ENCODE peak calls at places on chromosome 18, in four cellular contexts. One of them, this sample, is unnamed.
A peak's percentile ranks its signal among the peaks of the same experiment; 100 is the strongest.

GRCh38 chr18:78721281-78721949 is 258.2 kb upstream of the SALL3 start:
- DNase-seq in K562: no peak
- DNase-seq in HepG2: no peak
- DNase-seq in GM12878: no peak
- DNase-seq in this sample: no peak

GRCh38 chr18:45026162-45026561 is 345.5 kb downstream of the SETBP1 start:
- DNase-seq in HepG2: no peak
- DNase-seq in K562: no peak
- DNase-seq in GM12878: no peak
- DNase-seq in this sample: no peak

GRCh38 chr18:48783616-48784520 is 166.9 kb downstream of the SMAD7 start:
- DNase-seq in GM12878: no peak
- DNase-seq in K562: no peak
- DNase-seq in HepG2: no peak
- DNase-seq in this sample: no peak

GRCh38 chr18:3448845-3449701 is 899 bp upstream of the TGIF1 start:
- DNase-seq in K562: peak; percentile 60
- DNase-seq in GM12878: peak; percentile 44
- DNase-seq in HepG2: peak; percentile 91
- DNase-seq in this sample: peak; percentile 21

GRCh38 chr18:74617486-74617885 is 19.8 kb downstream of the ZNF407 start:
- DNase-seq in HepG2: no peak
- DNase-seq in K562: no peak
- DNase-seq in GM12878: no peak
- DNase-seq in this sample: no peak

GRCh38 chr18:11808001-11808855 is 43.0 kb upstream of the CHMP1B start:
- DNase-seq in GM12878: no peak
- DNase-seq in HepG2: peak; percentile 52
- DNase-seq in K562: no peak
- DNase-seq in this sample: no peak

GRCh38 chr18:48840491-48840877 is 110.3 kb downstream of the SMAD7 start:
- DNase-seq in HepG2: no peak
- DNase-seq in K562: no peak
- DNase-seq in GM12878: no peak
- DNase-seq in this sample: no peak

GRCh38 chr18:35707674-35708073 is 126.1 kb downstream of the GALNT1 start:
- DNase-seq in HepG2: no peak
- DNase-seq in K562: no peak
- DNase-seq in GM12878: no peak
- DNase-seq in this sample: no peak

GRCh38 chr18:62018761-62019041 is 125.9 kb upstream of the RNF152 start:
- DNase-seq in GM12878: no peak
- DNase-seq in HepG2: no peak
- DNase-seq in K562: no peak
- DNase-seq in this sample: no peak

GRCh38 chr18:8341481-8342230 is 267.6 kb upstream of the RAB12 start:
- DNase-seq in HepG2: peak; percentile 97
- DNase-seq in GM12878: no peak
- DNase-seq in K562: no peak
- DNase-seq in this sample: no peak
- TF ChIP-seq TARDBP in HepG2: peak; percentile 91
- TF ChIP-seq TARDBP in GM12878: no peak
- TF ChIP-seq TARDBP in K562: no peak
- TF ChIP-seq TARDBP in this sample: no peak

GRCh38 chr18:63320690-63321265 is 1.2 kb upstream of the BCL2 start:
- DNase-seq in GM12878: no peak
- DNase-seq in K562: peak; percentile 35
- DNase-seq in HepG2: peak; percentile 15
- DNase-seq in this sample: no peak
- TF ChIP-seq FOXM1 in GM12878: no peak
- TF ChIP-seq FOXM1 in K562: no peak
- TF ChIP-seq FOXM1 in HepG2: no peak
- TF ChIP-seq FOXM1 in this sample: no peak

DNA sequence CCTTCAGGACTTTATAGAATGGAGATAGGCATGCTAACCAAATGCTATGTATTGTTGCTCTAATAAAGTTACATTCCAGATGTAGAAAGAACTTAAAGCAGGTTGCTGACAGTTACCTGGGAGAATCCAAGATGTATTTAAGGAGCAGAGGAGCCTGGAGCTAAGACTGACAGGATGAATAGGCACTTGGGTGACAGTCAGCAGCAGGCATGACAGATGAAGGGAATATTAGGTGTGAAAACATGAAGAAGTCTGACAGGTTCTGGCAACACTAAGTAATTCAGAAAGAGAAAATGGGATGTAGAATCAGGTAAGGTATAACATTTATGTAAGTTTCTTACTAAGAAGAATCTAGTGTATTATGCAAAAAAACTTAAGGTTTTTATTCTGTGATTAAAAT is 232.0 kb downstream of the DSC3 start:
- DNase-seq in HepG2: no peak
- DNase-seq in GM12878: no peak
- DNase-seq in K562: no peak
- DNase-seq in this sample: no peak
- TF ChIP-seq TARDBP in HepG2: no peak
- TF ChIP-seq TARDBP in GM12878: no peak
- TF ChIP-seq TARDBP in K562: no peak
- TF ChIP-seq TARDBP in this sample: no peak

DNA sequence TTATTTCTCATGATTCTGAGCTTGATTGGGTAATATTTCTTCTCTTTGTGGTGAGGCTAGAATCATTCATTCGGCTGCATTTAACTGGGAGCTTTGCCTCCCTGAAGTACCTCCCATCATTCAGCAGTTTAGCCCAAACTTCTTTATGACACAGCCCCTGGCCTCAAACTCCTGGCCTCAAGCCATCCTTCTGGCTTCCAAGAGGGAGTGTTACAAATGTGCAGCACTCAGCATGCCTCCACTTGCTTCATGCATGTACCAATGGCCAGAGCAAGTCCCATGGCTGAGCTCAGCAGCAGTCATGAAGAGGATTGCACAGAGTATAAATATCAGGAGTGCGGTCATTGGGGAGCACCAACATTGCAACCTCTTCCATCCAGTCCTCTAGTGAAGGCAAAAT is 423.4 kb downstream of the METTL4 start:
- DNase-seq in HepG2: no peak
- DNase-seq in GM12878: no peak
- DNase-seq in K562: no peak
- DNase-seq in this sample: no peak
- TF ChIP-seq FOXM1 in HepG2: no peak
- TF ChIP-seq FOXM1 in GM12878: no peak
- TF ChIP-seq FOXM1 in K562: no peak
- TF ChIP-seq FOXM1 in this sample: no peak

GRCh38 chr18:55927831-55928230 is 339.8 kb upstream of the TCF4 start:
- DNase-seq in HepG2: no peak
- DNase-seq in GM12878: no peak
- DNase-seq in K562: no peak
- DNase-seq in this sample: no peak
- TF ChIP-seq TARDBP in HepG2: no peak
- TF ChIP-seq TARDBP in GM12878: no peak
- TF ChIP-seq TARDBP in K562: no peak
- TF ChIP-seq TARDBP in this sample: no peak

GRCh38 chr18:55097406-55098170 is 138.3 kb upstream of the CCDC68 start:
- DNase-seq in K562: no peak
- DNase-seq in HepG2: no peak
- DNase-seq in GM12878: no peak
- DNase-seq in this sample: peak; percentile 8
- TF ChIP-seq FOXM1 in K562: no peak
- TF ChIP-seq FOXM1 in HepG2: no peak
- TF ChIP-seq FOXM1 in GM12878: no peak
- TF ChIP-seq FOXM1 in this sample: no peak

GRCh38 chr18:28657836-28658410 is 481.0 kb upstream of the CDH2 start:
- DNase-seq in GM12878: no peak
- DNase-seq in K562: no peak
- DNase-seq in HepG2: no peak
- DNase-seq in this sample: no peak
- TF ChIP-seq TARDBP in GM12878: no peak
- TF ChIP-seq TARDBP in K562: no peak
- TF ChIP-seq TARDBP in HepG2: no peak
- TF ChIP-seq TARDBP in this sample: no peak

DNA sequence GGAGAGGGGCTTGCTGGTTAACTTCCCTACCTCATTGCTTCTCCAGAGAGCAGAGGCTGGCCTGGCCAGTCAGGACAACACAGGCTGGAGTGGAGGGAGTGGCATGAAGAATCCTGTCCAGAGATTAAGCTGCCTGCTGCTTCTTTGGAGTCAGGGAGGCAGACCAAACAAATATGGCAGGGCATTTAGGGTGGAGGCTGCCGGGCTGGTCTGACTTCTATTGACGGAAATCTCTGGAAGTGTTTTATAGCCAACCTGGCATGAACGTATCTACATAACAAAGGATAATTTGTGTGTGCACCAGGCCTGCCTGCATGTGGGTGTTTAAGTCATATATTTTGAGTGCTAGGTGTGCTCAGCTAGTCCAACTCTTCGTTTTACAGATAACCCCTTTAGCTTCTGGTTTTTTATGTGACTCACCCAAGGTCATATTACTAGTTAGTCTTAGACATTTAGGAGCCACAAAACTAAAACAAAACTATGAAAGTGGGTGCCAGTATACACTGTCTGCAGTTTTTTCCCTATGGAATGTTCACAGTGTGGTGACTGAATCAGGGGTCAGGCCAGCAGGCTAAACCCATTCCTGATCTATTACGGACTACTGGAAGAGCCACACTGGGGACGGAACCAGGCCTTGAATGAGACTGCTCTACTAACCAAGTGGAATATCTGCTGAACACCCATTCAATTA is 5.5 kb downstream of the NPC1 start:
- DNase-seq in HepG2: no peak
- DNase-seq in GM12878: no peak
- DNase-seq in K562: no peak
- DNase-seq in this sample: no peak
- TF ChIP-seq FOXM1 in HepG2: no peak
- TF ChIP-seq FOXM1 in GM12878: no peak
- TF ChIP-seq FOXM1 in K562: no peak
- TF ChIP-seq FOXM1 in this sample: no peak

GRCh38 chr18:59784694-59785093 is 87.5 kb upstream of the CCBE1 start:
- DNase-seq in HepG2: no peak
- DNase-seq in K562: no peak
- DNase-seq in GM12878: no peak
- DNase-seq in this sample: no peak

GRCh38 chr18:59778434-59778833 is 81.2 kb upstream of the CCBE1 start:
- DNase-seq in GM12878: no peak
- DNase-seq in HepG2: no peak
- DNase-seq in K562: no peak
- DNase-seq in this sample: no peak

GRCh38 chr18:59779979-59780378 is 82.8 kb upstream of the CCBE1 start:
- DNase-seq in GM12878: no peak
- DNase-seq in K562: no peak
- DNase-seq in HepG2: no peak
- DNase-seq in this sample: no peak

GRCh38 chr18:59787998-59788875 is 91.0 kb upstream of the CCBE1 start:
- DNase-seq in HepG2: no peak
- DNase-seq in K562: no peak
- DNase-seq in GM12878: no peak
- DNase-seq in this sample: peak; percentile 6

GRCh38 chr18:59783138-59783537 is 85.9 kb upstream of the CCBE1 start:
- DNase-seq in HepG2: peak; percentile 72
- DNase-seq in GM12878: peak; percentile 9
- DNase-seq in K562: no peak
- DNase-seq in this sample: peak; percentile 45
- TF ChIP-seq TARDBP in HepG2: no peak
- TF ChIP-seq TARDBP in GM12878: no peak
- TF ChIP-seq TARDBP in K562: no peak
- TF ChIP-seq TARDBP in this sample: no peak

This sample was measured in HEK293T.